ENCODE peak calls at places on chromosomes 2 and 18, in four cellular contexts. Z is tibial artery, Y is IMR-90, T is heart left ventricle. A is an unnamed sample.

GRCh38 chr2:238839428-238839827 is 8.5 kb upstream of the TWIST2 start:
- DNase-seq in Z (no peak), Y (no peak), T (no peak), A (no peak)

GRCh38 chr2:111705711-111706323 is 178.2 kb downstream of the ANAPC1 start:
- DNase-seq in Z (no peak), Y (peak; percentile 97), T (no peak), A (no peak)

GRCh38 chr2:178863856-178864620 is 56.8 kb upstream of the TTN start:
- DNase-seq in Z (peak; percentile 82), Y (no peak), T (peak; percentile 92), A (no peak)

GRCh38 chr2:48600204-48600813 is 17.3 kb upstream of the GTF2A1L start:
- DNase-seq in Z (no peak), Y (peak; percentile 67), T (no peak), A (no peak)

GRCh38 chr18:74609535-74609934 is 11.9 kb downstream of the ZNF407 start:
- DNase-seq in Z (no peak), Y (peak; percentile 96), T (no peak), A (no peak)

GRCh38 chr2:96891591-96892333 is 21.9 kb upstream of the SEMA4C start:
- DNase-seq in Z (peak; percentile 82), Y (peak; percentile 58), T (peak; percentile 60), A (peak; percentile 18)

GRCh38 chr2:161165811-161166210 is 5.6 kb downstream of the TANK start:
- DNase-seq in Z (no peak), Y (peak; percentile 11), T (no peak), A (no peak)

GRCh38 chr2:212912445-212913103 is 238.8 kb downstream of the IKZF2 start:
- DNase-seq in Z (no peak), Y (peak; percentile 75), T (no peak), A (no peak)

GRCh38 chr18:27656167-27656778 is 471.2 kb upstream of the CHST9 start:
- DNase-seq in Z (no peak), Y (no peak), T (no peak), A (no peak)

GRCh38 chr2:238099709-238100048 is 461 bp upstream of the ESPNL start:
- DNase-seq in Z (no peak), Y (no peak), T (no peak), A (no peak)

GRCh38 chr2:52881606-52882005 is 886.0 kb upstream of the CHAC2 start:
- DNase-seq in Z (no peak), Y (peak; percentile 91), T (no peak), A (no peak)

GRCh38 chr2:114259389-114259788 is 183.1 kb upstream of the DPP10 start:
- DNase-seq in Z (no peak), Y (no peak), T (no peak), A (no peak)

GRCh38 chr2:128372621-128373341 is 54.1 kb upstream of the HS6ST1 start:
- DNase-seq in Z (peak; percentile 60), Y (no peak), T (no peak), A (peak; percentile 63)

GRCh38 chr18:9417081-9417841 is 58.1 kb upstream of the RALBP1 start:
- DNase-seq in Z (no peak), Y (peak; percentile 56), T (peak; percentile 34), A (no peak)

GRCh38 chr2:100182494-100183355 is 40.3 kb upstream of the AFF3 start:
- DNase-seq in Z (no peak), Y (peak; percentile 13), T (peak; percentile 84), A (no peak)

GRCh38 chr18:21080576-21080975 is 31.0 kb downstream of the ROCK1 start:
- DNase-seq in Z (no peak), Y (no peak), T (no peak), A (no peak)

GRCh38 chr2:127486247-127486912 is 39.9 kb downstream of the IWS1 start:
- DNase-seq in Z (no peak), Y (peak; percentile 20), T (no peak), A (no peak)

GRCh38 chr18:6859676-6860422 is 130.3 kb downstream of the ARHGAP28 start:
- DNase-seq in Z (no peak), Y (peak; percentile 39), T (no peak), A (no peak)

GRCh38 chr2:69450735-69451416 is 13.6 kb upstream of the NFU1 start:
- DNase-seq in Z (no peak), Y (no peak), T (no peak), A (no peak)

GRCh38 chr2:46816846-46817726 is 98.5 kb downstream of the MCFD2 start:
- DNase-seq in Z (peak; percentile 65), Y (no peak), T (no peak), A (no peak)

GRCh38 chr2:214995409-214995808 is 143.0 kb downstream of the ABCA12 start:
- DNase-seq in Z (no peak), Y (no peak), T (no peak), A (no peak)

GRCh38 chr2:2097549-2097948 is 233.5 kb downstream of the MYT1L start:
- DNase-seq in Z (no peak), Y (no peak), T (no peak), A (no peak)

GRCh38 chr2:2096803-2097464 is 234.1 kb downstream of the MYT1L start:
- DNase-seq in Z (no peak), Y (no peak), T (no peak), A (no peak)

GRCh38 chr2:2098458-2099167 is 232.5 kb downstream of the MYT1L start:
- DNase-seq in Z (no peak), Y (no peak), T (no peak), A (no peak)

DNA sequence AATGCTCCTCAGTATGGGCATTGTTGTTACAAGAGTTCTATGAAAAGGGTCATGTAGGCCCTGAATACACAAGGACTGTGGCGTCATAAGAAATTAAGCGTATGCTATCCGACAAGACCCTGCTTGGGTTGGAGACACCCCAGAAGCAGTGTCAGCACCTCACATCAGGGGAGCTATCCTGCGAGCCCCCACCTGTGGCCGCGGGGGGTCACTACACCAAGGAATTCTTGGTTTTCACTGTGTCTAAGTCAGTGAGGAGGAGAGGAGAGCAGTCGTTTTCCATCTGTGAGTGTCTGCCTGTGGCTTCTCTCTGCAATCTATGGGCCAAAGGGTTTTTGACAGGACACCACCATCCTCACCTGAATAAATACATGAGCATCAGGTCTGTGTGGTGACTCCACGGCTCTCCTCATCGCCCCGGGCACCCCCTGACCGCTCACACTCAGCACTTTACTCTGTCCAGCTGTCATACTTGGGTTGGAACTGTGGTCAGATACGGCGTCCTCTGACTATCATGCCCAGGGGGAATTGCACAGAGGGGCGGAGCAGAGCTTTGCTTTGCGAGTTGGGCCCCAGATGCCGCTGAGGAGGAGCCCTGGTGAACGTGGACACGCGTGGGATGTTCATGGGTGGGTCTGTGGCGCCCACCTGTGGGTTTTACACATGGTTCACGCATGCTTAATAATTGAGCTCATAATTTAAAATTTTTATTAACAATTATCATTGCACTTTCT is 235.5 kb downstream of the MYT1L start:
- DNase-seq in Z (no peak), Y (no peak), T (no peak), A (no peak)
- H3K27ac ChIP-seq in Z (no peak overlapping the region), Y (no peak overlapping the region), T (no peak overlapping the region), A (no peak overlapping the region)

GRCh38 chr2:88114821-88115220 is 13.0 kb downstream of the FABP1 start:
- DNase-seq in Z (no peak), Y (no peak), T (no peak), A (no peak)

GRCh38 chr2:88110830-88111229 is 17.0 kb downstream of the FABP1 start:
- DNase-seq in Z (no peak), Y (no peak), T (no peak), A (no peak)

GRCh38 chr2:88116669-88117432 is 11.0 kb downstream of the FABP1 start:
- DNase-seq in Z (no peak), Y (no peak), T (no peak), A (no peak)

GRCh38 chr2:88115825-88116518 is 11.9 kb downstream of the FABP1 start:
- DNase-seq in Z (no peak), Y (no peak), T (no peak), A (no peak)

DNA sequence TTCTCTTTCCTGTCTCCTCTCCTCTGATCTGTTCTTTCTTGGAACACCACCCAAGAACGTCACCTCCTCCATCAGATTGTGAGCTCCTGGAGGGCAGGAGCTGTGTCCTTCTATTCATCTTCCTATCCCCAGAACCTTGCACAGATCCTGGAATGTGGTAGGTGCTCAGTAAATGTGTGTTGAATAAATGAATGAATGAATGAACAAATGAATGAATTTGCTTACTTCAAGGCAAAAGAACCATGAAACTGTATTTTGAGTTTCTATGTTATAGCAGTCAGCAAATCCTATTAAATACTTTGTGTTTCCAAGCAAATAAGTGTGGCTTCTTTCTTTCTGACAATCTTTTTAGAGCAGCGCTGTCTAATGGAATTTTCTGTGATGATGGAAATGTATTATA is 14.8 kb downstream of the FABP1 start:
- DNase-seq in Z (no peak), Y (no peak), T (no peak), A (no peak)
- H3K36me3 ChIP-seq in Z (no peaks in the 10 kb centered on the region), Y (no peaks in the 10 kb centered on the region), T (no peaks in the 10 kb centered on the region), A (no peaks in the 10 kb centered on the region)

GRCh38 chr2:240568678-240569522 is 616 bp downstream of the RNPEPL1 start:
- DNase-seq in Z (peak; percentile 74), Y (peak; percentile 64), T (peak; percentile 73), A (peak; percentile 76)
- H3K4me1 ChIP-seq in Z (peaks cover 40% of the 10 kb centered on the region), Y (peaks cover 36% of the 10 kb centered on the region), T (peaks cover 50% of the 10 kb centered on the region), A (peaks cover 66% of the 10 kb centered on the region)

GRCh38 chr2:240821429-240821778 is 1.4 kb upstream of the KIF1A start:
- DNase-seq in Z (no peak), Y (no peak), T (no peak), A (no peak)
- H3K27ac ChIP-seq in Z (no peak overlapping the region), Y (no peak overlapping the region), T (no peak overlapping the region), A (no peak overlapping the region)

DNA sequence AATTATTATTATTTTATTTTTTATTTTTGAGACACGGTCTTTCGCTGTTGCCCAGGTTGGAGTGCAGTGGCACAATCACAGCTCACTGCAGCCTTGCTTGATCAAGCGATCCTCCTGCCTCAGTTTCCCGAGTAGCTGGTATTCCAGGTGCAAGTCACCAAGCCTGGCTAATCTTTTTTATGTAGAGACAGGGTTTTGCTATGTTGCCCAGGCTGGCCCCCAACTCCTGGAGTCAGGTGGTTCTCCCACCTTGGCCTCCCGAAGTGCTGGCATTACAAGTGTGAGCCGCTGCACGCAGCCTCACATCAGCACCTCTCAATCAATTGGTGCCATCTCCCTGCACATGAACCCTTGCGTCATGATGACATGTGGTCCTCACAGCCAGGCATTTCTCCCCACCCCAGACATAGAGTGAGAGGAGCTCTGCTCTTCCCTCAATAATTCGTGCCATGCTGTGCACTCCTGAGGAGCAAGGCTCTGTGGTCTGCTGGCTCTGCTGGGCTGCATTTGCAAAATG is 5.9 kb downstream of the INPP5D start:
- DNase-seq in Z (peak; percentile 42), Y (no peak), T (no peak), A (no peak)
- H3K36me3 ChIP-seq in Z (no peaks in the 10 kb centered on the region), Y (no peaks in the 10 kb centered on the region), T (no peaks in the 10 kb centered on the region), A (peaks cover 16% of the 10 kb centered on the region)

GRCh38 chr2:197307236-197307932 is 3.2 kb downstream of the ANKRD44 start:
- DNase-seq in Z (no peak), Y (no peak), T (no peak), A (no peak)
- H3K4me1 ChIP-seq in Z (peaks cover 18% of the 10 kb centered on the region), Y (peaks cover 8% of the 10 kb centered on the region), T (peaks cover 26% of the 10 kb centered on the region), A (peaks cover 69% of the 10 kb centered on the region)

GRCh38 chr2:108932736-108933135 is 56.3 kb downstream of the EDAR start:
- DNase-seq in Z (no peak), Y (no peak), T (no peak), A (no peak)
- H3K27ac ChIP-seq in Z (no peak overlapping the region), Y (no peak overlapping the region), T (no peak overlapping the region), A (no peak overlapping the region)

GRCh38 chr18:63286926-63287325 is 32.6 kb downstream of the BCL2 start:
- DNase-seq in Z (no peak), Y (no peak), T (no peak), A (no peak)
- H3K36me3 ChIP-seq in Z (no peaks in the 10 kb centered on the region), Y (no peaks in the 10 kb centered on the region), T (no peaks in the 10 kb centered on the region), A (no peaks in the 10 kb centered on the region)

A was measured in CD8-positive, alpha-beta memory T cell.